ENCODE peak calls at places on chromosomes 16 and 17, in ten cellular contexts. One of them, this sample, is unnamed.

GRCh38 chr16:8869212-8869987 is 594 bp upstream of the CARHSP1 start:
- DNase-seq in stimulated activated CD4-positive, alpha-beta T cell treated with anti-CD3 and anti-CD28 coated beads, Interleukin-4, amount 100 ng/mL, for 4 hours: no peak
- DNase-seq in mesendoderm: peak; percentile 67
- DNase-seq in germinal center: peak; percentile 42
- DNase-seq in Ammon's horn: no peak
- DNase-seq in spleen: peak; percentile 87
- DNase-seq in mucosa of gallbladder: no peak
- DNase-seq in psoas muscle: no peak
- DNase-seq in NCI-H774: no peak
- DNase-seq in AG10803: no peak
- DNase-seq in this sample: no peak

GRCh38 chr17:59829217-59830006 is 63.3 kb downstream of the TUBD1 start:
- DNase-seq in stimulated activated CD4-positive, alpha-beta T cell treated with anti-CD3 and anti-CD28 coated beads, Interleukin-4, amount 100 ng/mL, for 4 hours: peak; percentile 65
- DNase-seq in mesendoderm: peak; percentile 86
- DNase-seq in germinal center: peak; percentile 61
- DNase-seq in Ammon's horn: no peak
- DNase-seq in spleen: no peak
- DNase-seq in mucosa of gallbladder: peak; percentile 64
- DNase-seq in psoas muscle: no peak
- DNase-seq in NCI-H774: peak; percentile 80
- DNase-seq in AG10803: peak; percentile 98
- DNase-seq in this sample: peak; percentile 99

GRCh38 chr17:77498875-77499698 is 358.3 kb downstream of the SEC14L1 start:
- DNase-seq in stimulated activated CD4-positive, alpha-beta T cell treated with anti-CD3 and anti-CD28 coated beads, Interleukin-4, amount 100 ng/mL, for 4 hours: no peak
- DNase-seq in mesendoderm: no peak
- DNase-seq in germinal center: no peak
- DNase-seq in Ammon's horn: no peak
- DNase-seq in spleen: peak; percentile 62
- DNase-seq in mucosa of gallbladder: no peak
- DNase-seq in psoas muscle: peak; percentile 39
- DNase-seq in NCI-H774: no peak
- DNase-seq in AG10803: no peak
- DNase-seq in this sample: no peak

GRCh38 chr17:78962345-78962983 is 17.3 kb downstream of the LGALS3BP start:
- DNase-seq in stimulated activated CD4-positive, alpha-beta T cell treated with anti-CD3 and anti-CD28 coated beads, Interleukin-4, amount 100 ng/mL, for 4 hours: no peak
- DNase-seq in mesendoderm: peak; percentile 59
- DNase-seq in germinal center: no peak
- DNase-seq in Ammon's horn: no peak
- DNase-seq in spleen: no peak
- DNase-seq in mucosa of gallbladder: peak; percentile 34
- DNase-seq in psoas muscle: no peak
- DNase-seq in NCI-H774: no peak
- DNase-seq in AG10803: peak; percentile 7
- DNase-seq in this sample: no peak

GRCh38 chr17:20156196-20157077 is 147.3 kb downstream of the SPECC1 start:
- DNase-seq in stimulated activated CD4-positive, alpha-beta T cell treated with anti-CD3 and anti-CD28 coated beads, Interleukin-4, amount 100 ng/mL, for 4 hours: no peak
- DNase-seq in mesendoderm: peak; percentile 92
- DNase-seq in germinal center: peak; percentile 52
- DNase-seq in Ammon's horn: peak; percentile 18
- DNase-seq in spleen: peak; percentile 87
- DNase-seq in mucosa of gallbladder: peak; percentile 14
- DNase-seq in psoas muscle: peak; percentile 50
- DNase-seq in NCI-H774: no peak
- DNase-seq in AG10803: peak; percentile 22
- DNase-seq in this sample: peak; percentile 31

GRCh38 chr17:1769826-1770477 is 8.1 kb downstream of the SERPINF1 start:
- DNase-seq in stimulated activated CD4-positive, alpha-beta T cell treated with anti-CD3 and anti-CD28 coated beads, Interleukin-4, amount 100 ng/mL, for 4 hours: no peak
- DNase-seq in mesendoderm: peak; percentile 92
- DNase-seq in germinal center: peak; percentile 38
- DNase-seq in Ammon's horn: no peak
- DNase-seq in spleen: no peak
- DNase-seq in mucosa of gallbladder: no peak
- DNase-seq in psoas muscle: no peak
- DNase-seq in NCI-H774: no peak
- DNase-seq in AG10803: no peak
- DNase-seq in this sample: no peak

GRCh38 chr17:40014375-40014980 is 762 bp upstream of the CSF3 start:
- DNase-seq in stimulated activated CD4-positive, alpha-beta T cell treated with anti-CD3 and anti-CD28 coated beads, Interleukin-4, amount 100 ng/mL, for 4 hours: no peak
- DNase-seq in mesendoderm: peak; percentile 10
- DNase-seq in germinal center: no peak
- DNase-seq in Ammon's horn: no peak
- DNase-seq in spleen: no peak
- DNase-seq in mucosa of gallbladder: no peak
- DNase-seq in psoas muscle: peak; percentile 72
- DNase-seq in NCI-H774: no peak
- DNase-seq in AG10803: no peak
- DNase-seq in this sample: peak; percentile 70

GRCh38 chr16:89115216-89115949 is 21.7 kb downstream of the ACSF3 start:
- DNase-seq in stimulated activated CD4-positive, alpha-beta T cell treated with anti-CD3 and anti-CD28 coated beads, Interleukin-4, amount 100 ng/mL, for 4 hours: peak; percentile 86
- DNase-seq in mesendoderm: no peak
- DNase-seq in germinal center: peak; percentile 79
- DNase-seq in Ammon's horn: peak; percentile 85
- DNase-seq in spleen: peak; percentile 96
- DNase-seq in mucosa of gallbladder: peak; percentile 81
- DNase-seq in psoas muscle: peak; percentile 84
- DNase-seq in NCI-H774: no peak
- DNase-seq in AG10803: no peak
- DNase-seq in this sample: peak; percentile 40

GRCh38 chr16:68665501-68665900 is 20.4 kb downstream of the CDH3 start:
- DNase-seq in stimulated activated CD4-positive, alpha-beta T cell treated with anti-CD3 and anti-CD28 coated beads, Interleukin-4, amount 100 ng/mL, for 4 hours: no peak
- DNase-seq in mesendoderm: no peak
- DNase-seq in germinal center: no peak
- DNase-seq in Ammon's horn: no peak
- DNase-seq in spleen: no peak
- DNase-seq in mucosa of gallbladder: no peak
- DNase-seq in psoas muscle: no peak
- DNase-seq in NCI-H774: no peak
- DNase-seq in AG10803: no peak
- DNase-seq in this sample: no peak

GRCh38 chr16:7268182-7268581 is 64.5 kb upstream of the RBFOX1 start:
- DNase-seq in stimulated activated CD4-positive, alpha-beta T cell treated with anti-CD3 and anti-CD28 coated beads, Interleukin-4, amount 100 ng/mL, for 4 hours: no peak
- DNase-seq in mesendoderm: peak; percentile 88
- DNase-seq in germinal center: no peak
- DNase-seq in Ammon's horn: peak; percentile 48
- DNase-seq in spleen: no peak
- DNase-seq in mucosa of gallbladder: peak; percentile 15
- DNase-seq in psoas muscle: no peak
- DNase-seq in NCI-H774: peak; percentile 39
- DNase-seq in AG10803: no peak
- DNase-seq in this sample: no peak

GRCh38 chr17:60864674-60865080 is 187.0 kb downstream of the BCAS3 start:
- DNase-seq in stimulated activated CD4-positive, alpha-beta T cell treated with anti-CD3 and anti-CD28 coated beads, Interleukin-4, amount 100 ng/mL, for 4 hours: no peak
- DNase-seq in mesendoderm: no peak
- DNase-seq in germinal center: no peak
- DNase-seq in Ammon's horn: no peak
- DNase-seq in spleen: no peak
- DNase-seq in mucosa of gallbladder: no peak
- DNase-seq in psoas muscle: no peak
- DNase-seq in NCI-H774: no peak
- DNase-seq in AG10803: no peak
- DNase-seq in this sample: no peak

GRCh38 chr17:56373981-56374380 is 219.5 kb upstream of the NOG start:
- DNase-seq in stimulated activated CD4-positive, alpha-beta T cell treated with anti-CD3 and anti-CD28 coated beads, Interleukin-4, amount 100 ng/mL, for 4 hours: no peak
- DNase-seq in mesendoderm: peak; percentile 21
- DNase-seq in germinal center: no peak
- DNase-seq in Ammon's horn: no peak
- DNase-seq in spleen: no peak
- DNase-seq in mucosa of gallbladder: no peak
- DNase-seq in psoas muscle: no peak
- DNase-seq in NCI-H774: no peak
- DNase-seq in AG10803: no peak
- DNase-seq in this sample: no peak

GRCh38 chr17:78307887-78308633 is 51.8 kb downstream of the SOCS3 start:
- DNase-seq in stimulated activated CD4-positive, alpha-beta T cell treated with anti-CD3 and anti-CD28 coated beads, Interleukin-4, amount 100 ng/mL, for 4 hours: no peak
- DNase-seq in mesendoderm: peak; percentile 88
- DNase-seq in germinal center: no peak
- DNase-seq in Ammon's horn: no peak
- DNase-seq in spleen: no peak
- DNase-seq in mucosa of gallbladder: no peak
- DNase-seq in psoas muscle: peak; percentile 76
- DNase-seq in NCI-H774: no peak
- DNase-seq in AG10803: no peak
- DNase-seq in this sample: no peak

GRCh38 chr16:56960681-56961281 is 969 bp upstream of the CETP start:
- DNase-seq in stimulated activated CD4-positive, alpha-beta T cell treated with anti-CD3 and anti-CD28 coated beads, Interleukin-4, amount 100 ng/mL, for 4 hours: no peak
- DNase-seq in mesendoderm: no peak
- DNase-seq in germinal center: no peak
- DNase-seq in Ammon's horn: no peak
- DNase-seq in spleen: peak; percentile 60
- DNase-seq in mucosa of gallbladder: no peak
- DNase-seq in psoas muscle: peak; percentile 21
- DNase-seq in NCI-H774: no peak
- DNase-seq in AG10803: no peak
- DNase-seq in this sample: peak; percentile 53

GRCh38 chr16:80480664-80481063 is 60.1 kb upstream of the DYNLRB2 start:
- DNase-seq in stimulated activated CD4-positive, alpha-beta T cell treated with anti-CD3 and anti-CD28 coated beads, Interleukin-4, amount 100 ng/mL, for 4 hours: no peak
- DNase-seq in mesendoderm: no peak
- DNase-seq in germinal center: no peak
- DNase-seq in Ammon's horn: no peak
- DNase-seq in spleen: no peak
- DNase-seq in mucosa of gallbladder: no peak
- DNase-seq in psoas muscle: no peak
- DNase-seq in NCI-H774: no peak
- DNase-seq in AG10803: no peak
- DNase-seq in this sample: no peak

GRCh38 chr16:10744370-10745030 is 858 bp downstream of the NUBP1 start:
- DNase-seq in stimulated activated CD4-positive, alpha-beta T cell treated with anti-CD3 and anti-CD28 coated beads, Interleukin-4, amount 100 ng/mL, for 4 hours: no peak
- DNase-seq in mesendoderm: no peak
- DNase-seq in germinal center: no peak
- DNase-seq in Ammon's horn: no peak
- DNase-seq in spleen: peak; percentile 78
- DNase-seq in mucosa of gallbladder: no peak
- DNase-seq in psoas muscle: peak; percentile 61
- DNase-seq in NCI-H774: peak; percentile 24
- DNase-seq in AG10803: peak; percentile 61
- DNase-seq in this sample: peak; percentile 53

GRCh38 chr17:78284146-78284545 is 52.7 kb downstream of the TMEM235 start:
- DNase-seq in stimulated activated CD4-positive, alpha-beta T cell treated with anti-CD3 and anti-CD28 coated beads, Interleukin-4, amount 100 ng/mL, for 4 hours: no peak
- DNase-seq in mesendoderm: peak; percentile 42
- DNase-seq in germinal center: no peak
- DNase-seq in Ammon's horn: no peak
- DNase-seq in spleen: no peak
- DNase-seq in mucosa of gallbladder: no peak
- DNase-seq in psoas muscle: no peak
- DNase-seq in NCI-H774: no peak
- DNase-seq in AG10803: peak; percentile 69
- DNase-seq in this sample: peak; percentile 94

GRCh38 chr17:81551458-81552243 is 502 bp downstream of the FAAP100 start:
- DNase-seq in stimulated activated CD4-positive, alpha-beta T cell treated with anti-CD3 and anti-CD28 coated beads, Interleukin-4, amount 100 ng/mL, for 4 hours: no peak
- DNase-seq in mesendoderm: no peak
- DNase-seq in germinal center: peak; percentile 44
- DNase-seq in Ammon's horn: no peak
- DNase-seq in spleen: peak; percentile 85
- DNase-seq in mucosa of gallbladder: no peak
- DNase-seq in psoas muscle: peak; percentile 64
- DNase-seq in NCI-H774: no peak
- DNase-seq in AG10803: peak; percentile 27
- DNase-seq in this sample: peak; percentile 58

GRCh38 chr16:12531937-12532336 is 271.8 kb downstream of the CPPED1 start:
- DNase-seq in stimulated activated CD4-positive, alpha-beta T cell treated with anti-CD3 and anti-CD28 coated beads, Interleukin-4, amount 100 ng/mL, for 4 hours: no peak
- DNase-seq in mesendoderm: no peak
- DNase-seq in germinal center: no peak
- DNase-seq in Ammon's horn: peak; percentile 54
- DNase-seq in spleen: no peak
- DNase-seq in mucosa of gallbladder: no peak
- DNase-seq in psoas muscle: peak; percentile 2
- DNase-seq in NCI-H774: no peak
- DNase-seq in AG10803: peak; percentile 32
- DNase-seq in this sample: peak; percentile 49

GRCh38 chr17:81160306-81160705 is 5.0 kb upstream of the PVALEF start:
- DNase-seq in stimulated activated CD4-positive, alpha-beta T cell treated with anti-CD3 and anti-CD28 coated beads, Interleukin-4, amount 100 ng/mL, for 4 hours: no peak
- DNase-seq in mesendoderm: no peak
- DNase-seq in germinal center: no peak
- DNase-seq in Ammon's horn: no peak
- DNase-seq in spleen: peak; percentile 95
- DNase-seq in mucosa of gallbladder: peak; percentile 34
- DNase-seq in psoas muscle: peak; percentile 74
- DNase-seq in NCI-H774: no peak
- DNase-seq in AG10803: no peak
- DNase-seq in this sample: no peak

GRCh38 chr16:58563235-58563634 is 47.9 kb downstream of the SETD6 start:
- DNase-seq in stimulated activated CD4-positive, alpha-beta T cell treated with anti-CD3 and anti-CD28 coated beads, Interleukin-4, amount 100 ng/mL, for 4 hours: no peak
- DNase-seq in mesendoderm: no peak
- DNase-seq in germinal center: no peak
- DNase-seq in Ammon's horn: no peak
- DNase-seq in spleen: no peak
- DNase-seq in mucosa of gallbladder: no peak
- DNase-seq in psoas muscle: no peak
- DNase-seq in NCI-H774: no peak
- DNase-seq in AG10803: peak; percentile 59
- DNase-seq in this sample: peak; percentile 45

GRCh38 chr17:67362173-67362572 is 4.2 kb downstream of the PSMD12 start:
- DNase-seq in stimulated activated CD4-positive, alpha-beta T cell treated with anti-CD3 and anti-CD28 coated beads, Interleukin-4, amount 100 ng/mL, for 4 hours: no peak
- DNase-seq in mesendoderm: no peak
- DNase-seq in germinal center: no peak
- DNase-seq in Ammon's horn: no peak
- DNase-seq in spleen: no peak
- DNase-seq in mucosa of gallbladder: no peak
- DNase-seq in psoas muscle: no peak
- DNase-seq in NCI-H774: no peak
- DNase-seq in AG10803: no peak
- DNase-seq in this sample: no peak

GRCh38 chr17:69084911-69085310 is 24.2 kb upstream of the ABCA9 start:
- DNase-seq in stimulated activated CD4-positive, alpha-beta T cell treated with anti-CD3 and anti-CD28 coated beads, Interleukin-4, amount 100 ng/mL, for 4 hours: no peak
- DNase-seq in mesendoderm: peak; percentile 84
- DNase-seq in germinal center: peak; percentile 5
- DNase-seq in Ammon's horn: no peak
- DNase-seq in spleen: no peak
- DNase-seq in mucosa of gallbladder: no peak
- DNase-seq in psoas muscle: no peak
- DNase-seq in NCI-H774: peak; percentile 6
- DNase-seq in AG10803: no peak
- DNase-seq in this sample: no peak

GRCh38 chr17:59827721-59828477 is 64.8 kb downstream of the TUBD1 start:
- DNase-seq in stimulated activated CD4-positive, alpha-beta T cell treated with anti-CD3 and anti-CD28 coated beads, Interleukin-4, amount 100 ng/mL, for 4 hours: no peak
- DNase-seq in mesendoderm: no peak
- DNase-seq in germinal center: no peak
- DNase-seq in Ammon's horn: no peak
- DNase-seq in spleen: no peak
- DNase-seq in mucosa of gallbladder: no peak
- DNase-seq in psoas muscle: peak; percentile 35
- DNase-seq in NCI-H774: no peak
- DNase-seq in AG10803: no peak
- DNase-seq in this sample: no peak

GRCh38 chr17:77832180-77832560 is 126.3 kb upstream of the TNRC6C start:
- DNase-seq in stimulated activated CD4-positive, alpha-beta T cell treated with anti-CD3 and anti-CD28 coated beads, Interleukin-4, amount 100 ng/mL, for 4 hours: no peak
- DNase-seq in mesendoderm: no peak
- DNase-seq in germinal center: no peak
- DNase-seq in Ammon's horn: no peak
- DNase-seq in spleen: no peak
- DNase-seq in mucosa of gallbladder: no peak
- DNase-seq in psoas muscle: no peak
- DNase-seq in NCI-H774: no peak
- DNase-seq in AG10803: no peak
- DNase-seq in this sample: no peak

GRCh38 chr17:2179615-2180295 is 123.8 kb downstream of the SMG6 start:
- DNase-seq in stimulated activated CD4-positive, alpha-beta T cell treated with anti-CD3 and anti-CD28 coated beads, Interleukin-4, amount 100 ng/mL, for 4 hours: no peak
- DNase-seq in mesendoderm: no peak
- DNase-seq in germinal center: no peak
- DNase-seq in Ammon's horn: peak; percentile 67
- DNase-seq in spleen: no peak
- DNase-seq in mucosa of gallbladder: peak; percentile 86
- DNase-seq in psoas muscle: peak; percentile 83
- DNase-seq in NCI-H774: no peak
- DNase-seq in AG10803: peak; percentile 97
- DNase-seq in this sample: peak; percentile 100

GRCh38 chr16:21166561-21166961 is 8.1 kb downstream of the LDAF1 start:
- DNase-seq in stimulated activated CD4-positive, alpha-beta T cell treated with anti-CD3 and anti-CD28 coated beads, Interleukin-4, amount 100 ng/mL, for 4 hours: no peak
- DNase-seq in mesendoderm: peak; percentile 28
- DNase-seq in germinal center: no peak
- DNase-seq in Ammon's horn: no peak
- DNase-seq in spleen: no peak
- DNase-seq in mucosa of gallbladder: no peak
- DNase-seq in psoas muscle: no peak
- DNase-seq in NCI-H774: no peak
- DNase-seq in AG10803: no peak
- DNase-seq in this sample: no peak

GRCh38 chr17:7903154-7904103 is 12.7 kb downstream of the RNF227 start:
- DNase-seq in stimulated activated CD4-positive, alpha-beta T cell treated with anti-CD3 and anti-CD28 coated beads, Interleukin-4, amount 100 ng/mL, for 4 hours: no peak
- DNase-seq in mesendoderm: peak; percentile 41
- DNase-seq in germinal center: no peak
- DNase-seq in Ammon's horn: no peak
- DNase-seq in spleen: no peak
- DNase-seq in mucosa of gallbladder: no peak
- DNase-seq in psoas muscle: no peak
- DNase-seq in NCI-H774: no peak
- DNase-seq in AG10803: no peak
- DNase-seq in this sample: no peak